ENCODE peak calls at places on chromosomes 1 and 21, in seven cellular contexts. V, X, K, Z, E, M and O are unnamed samples.

GRCh38 chr1:160455153-160455517 is 54.8 kb downstream of the VANGL2 start:
- DNase-seq in V (no peak), X (no peak), K (no peak), Z (no peak), E (no peak), M (no peak), O (no peak)

GRCh38 chr1:231134624-231135023 is 27.2 kb upstream of the TRIM67 start:
- DNase-seq in V (no peak), X (no peak), K (no peak), Z (no peak), E (no peak), M (no peak), O (no peak)

GRCh38 chr1:93907718-93908117 is 1.5 kb downstream of the GCLM start:
- DNase-seq in V (no peak), X (no peak), K (no peak), Z (no peak), E (no peak), M (peak), O (no peak)

GRCh38 chr1:202124107-202124506 is 1.4 kb downstream of the GPR37L1 start:
- DNase-seq in V (no peak), X (no peak), K (no peak), Z (no peak), E (no peak), M (no peak), O (no peak)

GRCh38 chr21:26934383-26934782 is 32.5 kb downstream of the ADAMTS5 start:
- DNase-seq in V (no peak), X (no peak), K (no peak), Z (no peak), E (no peak), M (no peak), O (no peak)

GRCh38 chr1:14371806-14372497 is 226.5 kb upstream of the KAZN start:
- DNase-seq in V (no peak), X (no peak), K (no peak), Z (no peak), E (no peak), M (no peak), O (no peak)

GRCh38 chr21:44858791-44859190 is 14.7 kb downstream of the PTTG1IP start:
- DNase-seq in V (no peak), X (no peak), K (no peak), Z (no peak), E (no peak), M (no peak), O (peak)

GRCh38 chr1:160416369-160416768 is 16.0 kb downstream of the VANGL2 start:
- DNase-seq in V (no peak), X (no peak), K (no peak), Z (no peak), E (peak), M (peak), O (no peak)

GRCh38 chr1:200857804-200858203 is 15.0 kb upstream of the GPR25 start:
- DNase-seq in V (no peak), X (no peak), K (no peak), Z (no peak), E (no peak), M (no peak), O (no peak)

GRCh38 chr1:18246543-18246942 is 138.9 kb downstream of the IGSF21 start:
- DNase-seq in V (no peak), X (no peak), K (no peak), Z (no peak), E (peak), M (peak), O (no peak)